ENCODE peak calls at places on chromosomes 2 and 18, in seven cellular contexts. Y, K, R, P, W, H and T are unnamed samples.

GRCh38 chr2:152443771-152444170 is 108.8 kb downstream of the FMNL2 start:
- DNase-seq in Y (no peak), K (no peak), R (no peak), P (no peak), W (peak), H (no peak), T (no peak)

GRCh38 chr2:199738723-199739412 is 112.1 kb downstream of the FTCDNL1 start:
- DNase-seq in Y (peak), K (peak), R (peak), P (no peak), W (no peak), H (no peak), T (no peak)

GRCh38 chr18:68478246-68478645 is 236.7 kb downstream of the TMX3 start:
- DNase-seq in Y (no peak), K (no peak), R (peak), P (no peak), W (no peak), H (no peak), T (no peak)

GRCh38 chr18:74896390-74896991 is 298.8 kb downstream of the ZNF407 start:
- DNase-seq in Y (peak), K (peak), R (peak), P (peak), W (no peak), H (no peak), T (no peak)

GRCh38 chr18:36075862-36076587 is 8.7 kb upstream of the RPRD1A start:
- DNase-seq in Y (peak), K (peak), R (peak), P (no peak), W (peak), H (no peak), T (no peak)

GRCh38 chr18:44859751-44860458 is 179.2 kb downstream of the SETBP1 start:
- DNase-seq in Y (no peak), K (no peak), R (no peak), P (no peak), W (no peak), H (no peak), T (no peak)

GRCh38 chr2:105929506-105929905 is 184.8 kb downstream of the NCK2 start:
- DNase-seq in Y (no peak), K (peak), R (peak), P (peak), W (peak), H (no peak), T (no peak)

GRCh38 chr2:240481720-240482119 is 46.3 kb downstream of the GPC1 start:
- DNase-seq in Y (no peak), K (no peak), R (no peak), P (no peak), W (no peak), H (no peak), T (no peak)

GRCh38 chr2:241894681-241895426 is 25.3 kb downstream of the RTP5 start:
- DNase-seq in Y (no peak), K (no peak), R (no peak), P (no peak), W (no peak), H (no peak), T (peak)

GRCh38 chr2:153354406-153354805 is 124.2 kb downstream of the RPRM start:
- DNase-seq in Y (peak), K (peak), R (peak), P (no peak), W (peak), H (no peak), T (no peak)

GRCh38 chr2:200435379-200435778 is 74.5 kb downstream of the KCTD18 start:
- DNase-seq in Y (no peak), K (peak), R (no peak), P (no peak), W (peak), H (no peak), T (no peak)

GRCh38 chr2:29802976-29803375 is 118.4 kb downstream of the ALK start:
- DNase-seq in Y (no peak), K (peak), R (peak), P (no peak), W (peak), H (no peak), T (no peak)

GRCh38 chr2:36672199-36672598 is 24.3 kb upstream of the VIT start:
- DNase-seq in Y (peak), K (peak), R (peak), P (no peak), W (peak), H (no peak), T (no peak)

GRCh38 chr2:54904836-54905235 is 145.4 kb downstream of the RTN4 start:
- DNase-seq in Y (no peak), K (no peak), R (peak), P (no peak), W (no peak), H (no peak), T (no peak)

GRCh38 chr2:76406134-76406855 is 695.6 kb upstream of the GCFC2 start:
- DNase-seq in Y (no peak), K (no peak), R (no peak), P (no peak), W (no peak), H (no peak), T (no peak)

GRCh38 chr2:226489765-226490164 is 309.9 kb downstream of the IRS1 start:
- DNase-seq in Y (peak), K (peak), R (peak), P (no peak), W (peak), H (no peak), T (no peak)

GRCh38 chr2:33015421-33016142 is 68.8 kb downstream of the LTBP1 start:
- DNase-seq in Y (peak), K (peak), R (peak), P (no peak), W (peak), H (no peak), T (no peak)

GRCh38 chr18:3392467-3392855 is 57.5 kb upstream of the TGIF1 start:
- DNase-seq in Y (no peak), K (no peak), R (no peak), P (no peak), W (no peak), H (no peak), T (no peak)

GRCh38 chr18:35661483-35662146 is 80.1 kb downstream of the GALNT1 start:
- DNase-seq in Y (no peak), K (no peak), R (no peak), P (no peak), W (peak), H (no peak), T (no peak)

GRCh38 chr2:117763806-117764205 is 50.7 kb upstream of the DDX18 start:
- DNase-seq in Y (no peak), K (no peak), R (no peak), P (no peak), W (no peak), H (no peak), T (no peak)

GRCh38 chr18:35331367-35332087 is 12.7 kb downstream of the ZNF24 start:
- DNase-seq in Y (no peak), K (no peak), R (no peak), P (no peak), W (no peak), H (no peak), T (no peak)

GRCh38 chr2:27856956-27857355 is 33.2 kb downstream of the RBKS start:
- DNase-seq in Y (no peak), K (no peak), R (no peak), P (no peak), W (no peak), H (no peak), T (no peak)

GRCh38 chr2:191691898-191692297 is 14.0 kb downstream of the NABP1 start:
- DNase-seq in Y (no peak), K (no peak), R (no peak), P (no peak), W (no peak), H (no peak), T (no peak)

GRCh38 chr2:207516206-207516605 is 13.6 kb upstream of the CREB1 start:
- DNase-seq in Y (no peak), K (no peak), R (no peak), P (no peak), W (peak), H (no peak), T (no peak)

GRCh38 chr2:21515903-21516302 is 392.1 kb downstream of the TDRD15 start:
- DNase-seq in Y (no peak), K (no peak), R (no peak), P (no peak), W (no peak), H (no peak), T (no peak)

GRCh38 chr2:155994315-155994714 is 338.2 kb downstream of the NR4A2 start:
- DNase-seq in Y (no peak), K (no peak), R (no peak), P (no peak), W (no peak), H (no peak), T (no peak)

GRCh38 chr2:238989484-238989883 is 141.6 kb downstream of the TWIST2 start:
- DNase-seq in Y (no peak), K (no peak), R (no peak), P (no peak), W (no peak), H (no peak), T (no peak)

GRCh38 chr2:240231838-240232244 is 91.4 kb upstream of the OTOS start:
- DNase-seq in Y (no peak), K (no peak), R (no peak), P (no peak), W (no peak), H (no peak), T (no peak)

GRCh38 chr2:127174977-127175376 is 45.1 kb downstream of the CYP27C1 start:
- DNase-seq in Y (no peak), K (no peak), R (no peak), P (no peak), W (no peak), H (no peak), T (no peak)

GRCh38 chr18:2911533-2911932 is 64.7 kb downstream of the EMILIN2 start:
- DNase-seq in Y (no peak), K (no peak), R (no peak), P (no peak), W (no peak), H (no peak), T (no peak)

GRCh38 chr2:236204953-236205352 is 36.8 kb upstream of the GBX2 start:
- DNase-seq in Y (no peak), K (no peak), R (no peak), P (no peak), W (no peak), H (no peak), T (no peak)
- TF ChIP-seq CTCF in Y (no peak), K (no peak), R (no peak), P (no peak), W (no peak), H (no peak), T (no peak)

DNA sequence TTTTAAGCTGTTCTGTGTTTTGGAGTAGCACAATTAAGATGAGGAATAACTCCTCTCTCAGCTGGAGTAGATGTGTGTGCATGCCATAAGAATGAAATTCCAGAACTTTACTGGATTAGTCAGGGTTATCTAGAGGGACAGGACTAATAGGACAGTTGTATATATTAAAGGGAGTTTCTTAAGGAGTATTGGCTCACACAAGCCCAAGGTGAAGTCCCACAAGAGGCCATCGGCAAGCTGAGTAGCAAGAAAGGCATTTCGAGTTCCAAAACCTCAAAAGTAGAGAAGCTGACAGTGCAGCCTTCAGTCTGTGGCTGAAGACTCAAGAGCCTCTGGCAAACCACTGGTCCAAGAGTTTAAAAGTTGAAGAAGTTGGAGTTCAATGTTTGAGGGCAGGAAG is 113.7 kb downstream of the RIT2 start:
- DNase-seq in Y (no peak), K (no peak), R (no peak), P (no peak), W (peak), H (no peak), T (no peak)
- TF ChIP-seq CTCF in Y (no peak), K (no peak), R (no peak), P (no peak), W (no peak), H (no peak), T (no peak)

GRCh38 chr2:25165992-25166618 is 2.3 kb downstream of the POMC start:
- DNase-seq in Y (peak), K (peak), R (no peak), P (peak), W (peak), H (no peak), T (peak)

GRCh38 chr2:25164526-25164925 is 3.9 kb downstream of the POMC start:
- DNase-seq in Y (no peak), K (no peak), R (no peak), P (no peak), W (no peak), H (no peak), T (no peak)

GRCh38 chr2:25170888-25171287 is 2.5 kb upstream of the POMC start:
- DNase-seq in Y (no peak), K (no peak), R (no peak), P (no peak), W (no peak), H (no peak), T (no peak)

GRCh38 chr2:25169073-25169470 is 692 bp upstream of the POMC start:
- DNase-seq in Y (no peak), K (no peak), R (no peak), P (no peak), W (no peak), H (no peak), T (no peak)

DNA sequence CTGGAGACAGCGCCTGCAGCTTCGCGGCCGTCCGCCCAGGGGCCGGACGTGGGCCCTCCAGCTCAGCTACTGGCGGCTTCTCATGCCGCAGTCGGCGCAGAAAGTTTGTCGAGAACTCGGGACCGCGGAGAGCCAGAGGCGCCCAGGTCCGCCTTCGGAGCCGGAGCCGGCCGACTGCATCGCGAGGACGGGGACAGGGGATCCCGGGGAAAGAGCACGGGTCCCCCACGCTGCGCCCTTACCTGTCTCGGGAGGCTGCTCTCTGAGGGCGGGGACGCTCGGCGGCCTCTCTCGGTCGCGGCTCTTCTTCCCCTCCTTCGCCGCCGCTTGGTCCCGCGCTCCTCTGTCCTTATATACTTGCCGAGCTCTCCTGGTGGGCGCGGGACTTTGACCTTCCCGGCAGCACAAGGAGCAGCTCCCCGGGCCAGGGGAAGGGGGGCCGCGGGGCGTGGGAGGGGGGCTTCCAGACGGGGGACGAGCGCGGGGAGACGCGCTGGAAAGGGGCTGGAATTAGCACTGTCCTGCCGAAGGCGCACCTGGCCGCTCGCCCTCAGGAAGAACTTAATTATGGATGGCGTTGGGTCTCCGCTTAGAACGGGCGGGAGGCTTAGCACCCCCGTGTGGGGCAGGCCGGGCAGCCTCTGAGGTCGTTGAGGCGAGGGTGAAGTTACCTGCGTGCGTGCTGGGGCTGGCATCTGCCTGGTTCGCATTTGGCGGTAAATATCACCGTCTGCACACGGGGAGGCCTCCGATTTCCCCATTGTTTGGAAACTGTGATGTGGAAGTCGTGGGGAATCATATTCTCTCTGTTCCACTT is at the start of gene POMC:
- DNase-seq in Y (peak), K (no peak), R (peak), P (peak), W (peak), H (no peak), T (peak)
- TF ChIP-seq CTCF in Y (no peak), K (no peak), R (no peak), P (no peak), W (no peak), H (no peak), T (no peak)

DNA sequence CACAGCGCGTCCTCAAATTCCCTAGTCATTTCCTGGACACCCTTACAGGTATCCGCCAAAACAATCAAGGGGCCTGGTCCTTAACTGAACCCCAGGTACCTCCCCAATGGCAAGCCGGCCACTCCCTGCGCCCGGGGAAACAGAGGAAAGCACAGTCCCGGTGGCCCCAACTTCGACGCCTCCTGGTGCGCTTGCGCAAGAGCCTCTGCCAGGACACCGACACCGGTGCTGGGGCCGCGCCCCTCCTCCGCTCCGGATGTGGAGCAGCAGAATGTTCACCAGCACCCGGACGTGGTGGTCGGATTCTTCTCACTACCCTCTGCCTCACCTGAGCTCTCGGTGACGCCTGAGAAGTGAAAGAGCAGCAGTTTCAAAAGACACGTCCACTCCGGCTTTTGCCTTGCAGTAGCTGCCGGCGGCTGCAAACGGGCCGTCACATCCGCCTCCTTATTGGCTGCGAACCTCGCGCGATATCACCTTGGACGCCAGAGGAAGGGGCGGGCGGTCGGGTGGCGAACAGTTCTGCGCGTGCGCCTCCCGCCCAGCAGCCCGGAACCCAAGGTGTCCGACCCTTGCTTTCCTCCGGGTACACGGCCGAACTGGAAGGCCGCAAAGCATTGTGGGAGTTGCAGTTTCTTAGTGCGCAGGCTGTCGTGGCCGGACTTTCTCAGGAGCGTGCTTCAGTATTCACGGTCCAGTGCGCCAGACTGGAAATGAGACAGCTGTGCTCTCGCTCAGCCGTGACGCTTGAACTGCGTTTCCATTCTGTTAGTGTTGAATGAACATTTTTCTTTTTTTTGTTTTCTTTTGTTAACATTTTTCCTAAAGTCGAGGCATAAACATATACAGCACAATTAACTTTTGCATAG is at the start of gene TXNDC9:
- DNase-seq in Y (peak), K (peak), R (peak), P (peak), W (peak), H (peak), T (peak)
- TF ChIP-seq CTCF in Y (no peak), K (no peak), R (no peak), P (no peak), W (no peak), H (no peak), T (no peak)

DNA sequence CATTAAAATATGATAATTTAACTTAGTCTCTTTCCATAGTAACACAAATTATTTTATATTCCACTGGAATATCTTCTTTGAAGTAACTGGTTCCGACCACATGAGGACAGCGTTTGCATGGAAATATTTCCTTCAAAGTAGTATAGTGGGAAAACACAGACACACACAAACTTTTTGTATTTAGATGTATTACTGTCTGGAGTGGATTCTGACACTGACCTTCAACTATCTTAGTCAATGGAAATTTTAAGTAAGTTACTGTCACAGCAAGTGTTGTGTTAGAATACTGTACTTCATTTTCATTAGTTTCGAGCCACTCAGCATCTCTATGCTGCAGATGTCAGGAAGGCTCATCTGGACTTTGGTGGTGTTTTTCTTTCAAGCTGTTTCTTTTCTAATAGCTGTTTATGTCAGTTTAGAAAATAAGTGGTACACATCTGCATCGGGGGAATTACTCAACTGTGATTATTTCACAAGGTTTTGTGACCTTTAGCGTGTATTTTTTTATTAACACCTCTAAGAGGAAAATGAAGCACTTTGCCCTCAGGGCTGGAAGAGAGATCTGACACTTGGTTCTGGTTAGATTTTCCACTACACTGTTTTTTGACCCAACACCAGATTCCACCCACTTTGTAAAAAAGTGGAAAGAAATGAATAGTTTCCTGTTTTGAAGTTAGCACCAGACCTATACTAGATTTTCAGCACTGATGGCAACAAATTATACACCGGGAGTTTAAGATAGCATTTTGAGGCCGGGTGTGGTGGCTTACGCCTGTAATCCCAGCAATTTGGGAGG is 18.9 kb upstream of the THOC1 start:
- DNase-seq in Y (peak), K (peak), R (peak), P (no peak), W (peak), H (no peak), T (no peak)
- TF ChIP-seq CTCF in Y (peak), K (peak), R (no peak), P (no peak), W (peak), H (peak), T (no peak)

GRCh38 chr2:141109633-141110032 is 1021.2 kb downstream of the LRP1B start:
- DNase-seq in Y (peak), K (peak), R (peak), P (no peak), W (no peak), H (no peak), T (no peak)
- TF ChIP-seq CTCF in Y (no peak), K (peak), R (peak), P (no peak), W (peak), H (no peak), T (no peak)